ENCODE peak calls at places on chromosomes 12 and 14, in nine cellular contexts. W, S, J, T, Y, A, Z, X and H are unnamed samples.

GRCh38 chr12:113056631-113057488 is at the start of gene DTX1:
- DNase-seq in T (peak; percentile 51), W (no peak), Y (no peak), J (no peak), Z (peak; percentile 60), A (peak; percentile 40), S (peak; percentile 12), X (no peak), H (no peak)

GRCh38 chr14:94392510-94392935 is 4.1 kb upstream of the SERPINA1 start:
- DNase-seq in A (no peak), Z (no peak), W (no peak), Y (no peak), T (no peak), X (no peak), S (no peak), J (no peak), H (no peak)

GRCh38 chr14:90276627-90277367 is 20.4 kb downstream of the PSMC1 start:
- DNase-seq in S (no peak), X (no peak), A (peak; percentile 57), T (no peak), Z (no peak), W (no peak), Y (no peak), J (no peak), H (no peak)

GRCh38 chr12:69545081-69545480 is 40.2 kb upstream of the CCT2 start:
- DNase-seq in Y (no peak), Z (no peak), W (no peak), A (no peak), S (no peak), T (no peak), X (no peak), J (no peak), H (no peak)

GRCh38 chr14:90619911-90620310 is 196.3 kb downstream of the TTC7B start:
- DNase-seq in T (no peak), A (no peak), S (no peak), X (no peak), J (no peak), W (no peak), Z (no peak), Y (no peak), H (no peak)

GRCh38 chr12:53174881-53175491 is 5.5 kb upstream of the ZNF740 start:
- DNase-seq in W (no peak), S (peak; percentile 60), X (no peak), J (no peak), Z (no peak), Y (peak; percentile 40), A (no peak), T (no peak), H (peak; percentile 73)

GRCh38 chr12:52145941-52146821 is 45.6 kb downstream of the KRT80 start:
- DNase-seq in X (no peak), Y (no peak), J (no peak), S (no peak), T (no peak), A (no peak), Z (no peak), W (no peak), H (no peak)

GRCh38 chr14:60637490-60638452 is 11.5 kb downstream of the SIX1 start:
- DNase-seq in S (no peak), Y (no peak), W (no peak), Z (no peak), J (peak; percentile 38), A (no peak), X (no peak), T (peak; percentile 77), H (peak; percentile 21)

GRCh38 chr12:105084251-105085250 is at the start of gene ALDH1L2:
- DNase-seq in X (peak; percentile 87), A (no peak), W (peak; percentile 64), Y (peak; percentile 77), Z (peak; percentile 70), T (peak; percentile 83), J (peak; percentile 72), S (peak; percentile 77), H (peak; percentile 54)